ENCODE peak calls at places on chromosome 18, in four cellular contexts. N is H1, A is H9, B is IMR-90. M is an unnamed sample.

GRCh38 chr18:59416818-59417217 is 57.8 kb upstream of the LMAN1 start:
- DNase-seq in A (no peak), B (peak), N (no peak), M (peak)

GRCh38 chr18:28063181-28063790 is 113.6 kb downstream of the CDH2 start:
- DNase-seq in A (no peak), N (no peak), B (peak), M (peak)

GRCh38 chr18:53796042-53796729 is 428.3 kb downstream of the MBD2 start:
- DNase-seq in N (no peak), A (no peak), B (peak), M (peak)

GRCh38 chr18:34509879-34510586 is 200.1 kb upstream of the DTNA start:
- DNase-seq in A (no peak), N (no peak), B (no peak), M (no peak)

GRCh38 chr18:75154259-75154658 is 54.7 kb downstream of the PTGR3 start:
- DNase-seq in N (no peak), A (no peak), B (no peak), M (no peak)

GRCh38 chr18:70334264-70334663 is 45.4 kb downstream of the SOCS6 start:
- DNase-seq in B (no peak), N (no peak), A (no peak), M (no peak)

GRCh38 chr18:3046216-3046808 is 33.4 kb upstream of the LPIN2 start:
- DNase-seq in A (no peak), B (no peak), N (no peak), M (no peak)

GRCh38 chr18:63575680-63576079 is 11.5 kb upstream of the SERPINB13 start:
- DNase-seq in N (no peak), A (no peak), B (no peak), M (no peak)

GRCh38 chr18:12744103-12744502 is 41.3 kb downstream of the PSMG2 start:
- DNase-seq in N (no peak), A (no peak), B (peak), M (peak)

GRCh38 chr18:58158008-58158407 is 114.0 kb downstream of the NEDD4L start:
- DNase-seq in A (no peak), B (peak), N (no peak), M (peak)

GRCh38 chr18:13700153-13700552 is 26.2 kb downstream of the FAM210A start:
- DNase-seq in B (no peak), N (no peak), A (no peak), M (no peak)

GRCh38 chr18:50662177-50662576 is 102.3 kb downstream of the MAPK4 start:
- DNase-seq in A (no peak), B (peak), N (no peak), M (peak)

GRCh38 chr18:7476386-7476785 is 90.7 kb upstream of the PTPRM start:
- DNase-seq in A (no peak), N (no peak), B (no peak), M (no peak)

GRCh38 chr18:44589709-44590108 is 91.0 kb upstream of the SETBP1 start:
- DNase-seq in N (no peak), B (peak), A (no peak), M (no peak)

GRCh38 chr18:9665311-9665710 is 42.8 kb upstream of the RAB31 start:
- DNase-seq in A (no peak), B (no peak), N (no peak), M (no peak)

GRCh38 chr18:56973487-56973886 is 173.4 kb upstream of the BOD1L2 start:
- DNase-seq in B (peak), A (no peak), N (no peak), M (no peak)

GRCh38 chr18:76376225-76376624 is 118.8 kb downstream of the ZNF516 start:
- DNase-seq in N (no peak), A (no peak), B (peak), M (no peak)

GRCh38 chr18:10477863-10478260 is 23.4 kb downstream of the APCDD1 start:
- DNase-seq in N (no peak), B (no peak), A (no peak), M (no peak)

GRCh38 chr18:58221060-58221725 is 177.2 kb downstream of the NEDD4L start:
- DNase-seq in N (peak), B (peak), A (peak), M (peak)

GRCh38 chr18:69490813-69491212 is 90.1 kb downstream of the DOK6 start:
- DNase-seq in N (no peak), B (peak), A (no peak), M (peak)

GRCh38 chr18:32549248-32549842 is 78.7 kb upstream of the GAREM1 start:
- DNase-seq in A (peak), B (peak), N (peak), M (peak)

GRCh38 chr18:5058768-5059539 is 138.1 kb downstream of the AKAIN1 start:
- DNase-seq in B (no peak), A (no peak), N (no peak), M (no peak)

GRCh38 chr18:67199993-67200617 is 316.4 kb downstream of the DSEL start:
- DNase-seq in A (no peak), N (no peak), B (peak), M (peak)

GRCh38 chr18:11849845-11850747 is 1.1 kb upstream of the CHMP1B start:
- DNase-seq in B (peak), A (no peak), N (peak), M (peak)

GRCh38 chr18:73045037-73045436 is 177.2 kb upstream of the NETO1 start:
- DNase-seq in N (no peak), B (no peak), A (no peak), M (no peak)
- H3K27ac ChIP-seq in N (no peak), B (no peak), A (no peak), M (no peak)

GRCh38 chr18:48105317-48105716 is 174.9 kb upstream of the SMAD2 start:
- DNase-seq in N (no peak), A (no peak), B (no peak), M (peak)

GRCh38 chr18:48106976-48107781 is 176.7 kb upstream of the SMAD2 start:
- DNase-seq in B (no peak), A (peak), N (no peak), M (peak)

GRCh38 chr18:48106498-48106897 is 176.0 kb upstream of the SMAD2 start:
- DNase-seq in A (no peak), B (no peak), N (no peak), M (no peak)

GRCh38 chr18:48109961-48110493 is 179.6 kb upstream of the SMAD2 start:
- DNase-seq in N (no peak), B (no peak), A (no peak), M (no peak)

GRCh38 chr18:48108136-48108535 is 177.7 kb upstream of the SMAD2 start:
- DNase-seq in B (no peak), A (no peak), N (no peak), M (no peak)
- H3K9ac ChIP-seq in B (no peak), A (no peak), N (no peak), M (no peak)

GRCh38 chr18:51936115-51936514 is 403.9 kb upstream of the DCC start:
- DNase-seq in B (no peak), N (no peak), A (no peak), M (no peak)
- H3K56ac ChIP-seq in B (no peak), N (no peak), A (no peak), M (no peak)

DNA sequence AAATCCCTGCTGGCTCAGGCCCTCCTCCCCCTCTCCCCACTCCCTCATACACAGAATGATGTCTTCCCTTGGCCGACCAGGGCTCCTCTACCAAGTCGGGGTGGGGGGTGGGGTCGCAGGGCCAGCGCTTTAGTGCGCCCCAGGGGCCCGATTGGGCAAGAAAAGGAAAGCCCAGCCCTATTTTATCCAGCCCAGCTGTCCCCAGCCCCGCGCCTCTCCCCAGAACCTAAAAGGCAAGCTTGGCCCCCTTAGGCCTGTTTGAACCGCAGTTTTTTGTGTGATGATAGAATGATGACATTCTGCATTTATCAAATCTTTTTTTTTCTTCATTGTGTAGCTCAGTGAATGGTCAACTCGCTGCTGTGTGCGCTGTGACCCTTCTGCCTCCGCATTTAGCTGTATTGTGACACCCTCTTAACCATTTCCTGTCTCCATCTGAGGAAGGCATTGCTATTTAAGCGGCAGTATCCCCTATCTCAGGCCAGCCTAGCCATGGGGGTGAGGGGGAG is 231.4 kb downstream of the HAUS1 start:
- DNase-seq in N (peak), A (peak), B (no peak), M (peak)
- H3K27ac ChIP-seq in N (peak), A (no peak), B (no peak), M (no peak)

DNA sequence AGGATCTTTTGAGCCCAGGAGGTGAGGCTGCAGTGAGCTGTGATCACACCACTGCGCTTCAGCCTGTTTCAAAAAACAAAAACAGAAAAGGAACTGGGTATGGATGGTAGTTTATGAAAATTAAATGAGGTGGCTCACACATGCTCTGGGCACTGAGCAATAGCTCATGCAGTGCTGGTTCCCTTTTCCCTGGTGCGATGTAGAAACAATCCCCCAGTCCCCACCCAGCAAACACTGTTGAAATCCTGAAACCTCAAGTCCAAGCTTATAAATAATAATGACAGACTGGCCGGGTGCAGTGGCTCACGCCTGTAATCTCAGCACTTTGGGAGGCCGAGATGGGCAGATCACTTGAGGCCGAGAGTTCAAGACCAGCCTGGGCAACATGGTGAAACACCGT is 55.4 kb upstream of the SMAD2 start:
- DNase-seq in A (no peak), N (no peak), B (no peak), M (no peak)
- H3K9ac ChIP-seq in A (no peak), N (no peak), B (no peak), M (no peak)